ENCODE peak calls at places on chromosome 7, in nine cellular contexts. B, A, E, X, N, G, Z, D and U are unnamed samples.

GRCh38 chr7:48089415-48089975 is 430 bp downstream of the UPP1 start:
- DNase-seq in B (no peak), A (peak), E (no peak), X (peak), N (peak), G (no peak), Z (peak), D (peak), U (no peak)

GRCh38 chr7:32892521-32893224 is 1.1 kb upstream of the KBTBD2 start:
- DNase-seq in B (peak), A (peak), E (no peak), X (peak), N (peak), G (peak), Z (peak), D (peak), U (peak)

GRCh38 chr7:42618649-42619315 is 293.1 kb downstream of the C7orf25 start:
- DNase-seq in B (no peak), A (no peak), E (no peak), X (no peak), N (no peak), G (no peak), Z (no peak), D (no peak), U (no peak)

GRCh38 chr7:20030915-20031362 is 186.2 kb downstream of the MACC1 start:
- DNase-seq in B (no peak), A (no peak), E (peak), X (no peak), N (no peak), G (no peak), Z (peak), D (peak), U (no peak)

GRCh38 chr7:140342732-140343514 is 55.4 kb downstream of the SLC37A3 start:
- DNase-seq in B (peak), A (peak), E (no peak), X (peak), N (peak), G (no peak), Z (peak), D (peak), U (peak)

GRCh38 chr7:75695036-75695435 is 43.7 kb downstream of the HIP1 start:
- DNase-seq in B (no peak), A (no peak), E (no peak), X (no peak), N (peak), G (no peak), Z (no peak), D (no peak), U (no peak)

GRCh38 chr7:96016056-96016455 is 243.7 kb downstream of the DYNC1I1 start:
- DNase-seq in B (no peak), A (no peak), E (no peak), X (no peak), N (no peak), G (no peak), Z (no peak), D (peak), U (no peak)

GRCh38 chr7:151671514-151671913 is 151.8 kb upstream of the RHEB start:
- DNase-seq in B (no peak), A (no peak), E (no peak), X (peak), N (no peak), G (no peak), Z (peak), D (no peak), U (no peak)

DNA sequence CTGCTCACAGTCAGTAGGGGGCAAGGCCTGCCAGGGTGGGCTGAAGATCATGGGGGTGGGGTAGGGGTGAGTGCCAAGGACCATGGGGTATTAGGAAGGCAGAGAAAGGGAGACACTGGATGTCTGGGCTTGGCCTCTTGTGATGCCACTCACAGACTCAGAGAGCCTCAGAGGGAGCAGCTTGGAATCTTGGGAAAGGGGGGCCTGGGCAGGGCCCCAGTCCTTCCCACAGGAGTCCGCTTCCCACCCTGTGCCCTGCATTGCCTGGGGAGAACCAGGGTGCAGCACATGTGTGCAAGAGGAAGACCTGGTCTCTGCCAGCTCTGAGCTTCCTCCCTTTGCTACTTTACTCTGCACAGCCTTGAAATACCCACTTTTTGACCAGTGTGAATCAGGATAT is 4.3 kb downstream of the ADCY1 start:
- DNase-seq in B (no peak), A (no peak), E (no peak), X (no peak), N (peak), G (no peak), Z (no peak), D (no peak), U (no peak)
- H3K27ac ChIP-seq in B (no peak), A (no peak), E (no peak), X (no peak), N (no peak), G (no peak), Z (no peak), D (no peak), U (no peak)

GRCh38 chr7:142554555-142555532 is 194.4 kb upstream of the PRSS1 start:
- DNase-seq in B (no peak), A (no peak), E (no peak), X (no peak), N (no peak), G (no peak), Z (peak), D (peak), U (no peak)
- H3K27ac ChIP-seq in B (no peak), A (no peak), E (peak), X (no peak), N (no peak), G (no peak), Z (peak), D (no peak), U (no peak)

GRCh38 chr7:132420527-132420926 is 155.7 kb downstream of the PLXNA4 start:
- DNase-seq in B (no peak), A (no peak), E (no peak), X (no peak), N (no peak), G (peak), Z (peak), D (no peak), U (no peak)

GRCh38 chr7:132419538-132419937 is 156.7 kb downstream of the PLXNA4 start:
- DNase-seq in B (no peak), A (no peak), E (no peak), X (no peak), N (no peak), G (no peak), Z (peak), D (no peak), U (no peak)

GRCh38 chr7:132417037-132417906 is 159.0 kb downstream of the PLXNA4 start:
- DNase-seq in B (no peak), A (no peak), E (no peak), X (no peak), N (no peak), G (no peak), Z (peak), D (no peak), U (no peak)

GRCh38 chr7:132416395-132416794 is 159.9 kb downstream of the PLXNA4 start:
- DNase-seq in B (no peak), A (no peak), E (no peak), X (no peak), N (no peak), G (no peak), Z (no peak), D (no peak), U (no peak)

GRCh38 chr7:132418840-132419239 is 157.4 kb downstream of the PLXNA4 start:
- DNase-seq in B (no peak), A (no peak), E (no peak), X (no peak), N (no peak), G (no peak), Z (no peak), D (no peak), U (no peak)
- H3K27ac ChIP-seq in B (no peak), A (no peak), E (no peak), X (peak), N (no peak), G (no peak), Z (no peak), D (no peak), U (peak)

GRCh38 chr7:2512179-2512644 is 7.4 kb upstream of the LFNG start:
- DNase-seq in B (peak), A (peak), E (no peak), X (no peak), N (no peak), G (no peak), Z (no peak), D (peak), U (peak)

GRCh38 chr7:2512713-2513112 is 6.9 kb upstream of the LFNG start:
- DNase-seq in B (no peak), A (no peak), E (no peak), X (no peak), N (no peak), G (no peak), Z (no peak), D (no peak), U (no peak)

GRCh38 chr7:2511769-2512168 is 7.8 kb upstream of the LFNG start:
- DNase-seq in B (no peak), A (no peak), E (no peak), X (no peak), N (no peak), G (no peak), Z (no peak), D (no peak), U (no peak)

GRCh38 chr7:2510130-2510776 is 9.3 kb upstream of the LFNG start:
- DNase-seq in B (no peak), A (no peak), E (no peak), X (no peak), N (no peak), G (no peak), Z (no peak), D (no peak), U (no peak)

GRCh38 chr7:2510909-2511768 is 8.4 kb upstream of the LFNG start:
- DNase-seq in B (peak), A (peak), E (no peak), X (no peak), N (no peak), G (no peak), Z (no peak), D (no peak), U (no peak)
- H3K27ac ChIP-seq in B (peak), A (peak), E (no peak), X (peak), N (peak), G (peak), Z (no peak), D (no peak), U (peak)

DNA sequence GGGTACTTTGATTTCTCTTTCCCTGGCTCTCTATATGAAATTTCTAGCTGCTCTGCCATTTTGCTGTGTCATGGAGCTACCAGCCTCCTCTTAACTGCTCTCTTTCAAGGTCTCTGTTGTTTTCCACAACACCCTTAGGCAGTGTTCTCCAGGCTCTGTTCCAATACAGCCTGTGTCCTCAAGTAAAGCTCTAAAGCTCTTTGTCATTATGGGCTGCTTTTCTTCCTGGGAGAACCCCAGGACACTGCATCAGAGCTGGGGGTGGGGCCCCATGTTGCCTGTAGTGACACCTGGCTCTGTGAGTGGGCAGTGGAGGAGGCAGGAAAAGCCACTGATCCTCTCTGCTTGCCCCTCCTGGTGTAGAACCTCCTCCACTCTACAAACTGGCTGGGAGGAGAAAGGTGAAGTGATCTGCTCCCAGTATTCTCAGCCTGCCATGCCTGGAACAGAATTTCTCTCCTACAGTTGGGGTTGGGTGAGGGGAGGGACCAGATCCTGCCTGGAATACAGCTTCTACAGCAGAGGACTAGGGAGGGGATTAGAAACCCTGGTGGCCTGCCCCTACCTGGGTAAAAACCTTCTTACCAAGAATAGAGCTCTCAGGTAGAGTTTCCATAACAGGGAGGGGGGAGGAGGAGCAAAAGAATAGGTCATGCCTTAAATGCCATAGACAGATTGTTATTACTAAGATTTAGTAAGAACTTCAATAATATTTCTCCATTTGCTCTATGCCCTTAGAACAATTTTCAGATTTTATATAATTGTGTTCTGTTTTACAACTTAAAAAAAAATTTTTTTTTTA is 33.7 kb upstream of the TSPAN33 start:
- DNase-seq in B (no peak), A (no peak), E (no peak), X (no peak), N (no peak), G (no peak), Z (no peak), D (no peak), U (no peak)
- H3K27ac ChIP-seq in B (no peak), A (no peak), E (no peak), X (no peak), N (no peak), G (no peak), Z (no peak), D (no peak), U (no peak)

GRCh38 chr7:120989571-120990220 is 1.2 kb downstream of the CPED1 start:
- DNase-seq in B (no peak), A (no peak), E (no peak), X (peak), N (peak), G (peak), Z (peak), D (peak), U (peak)
- H3K27ac ChIP-seq in B (no peak), A (peak), E (peak), X (peak), N (peak), G (peak), Z (peak), D (peak), U (peak)

GRCh38 chr7:110372685-110373084 is 718.2 kb upstream of the LRRN3 start:
- DNase-seq in B (no peak), A (no peak), E (no peak), X (no peak), N (no peak), G (no peak), Z (no peak), D (no peak), U (no peak)

GRCh38 chr7:110375068-110375467 is 715.9 kb upstream of the LRRN3 start:
- DNase-seq in B (no peak), A (no peak), E (no peak), X (no peak), N (no peak), G (no peak), Z (no peak), D (no peak), U (no peak)

GRCh38 chr7:110371709-110372108 is 719.2 kb upstream of the LRRN3 start:
- DNase-seq in B (no peak), A (no peak), E (no peak), X (no peak), N (no peak), G (no peak), Z (no peak), D (no peak), U (no peak)

GRCh38 chr7:110373514-110374258 is 717.2 kb upstream of the LRRN3 start:
- DNase-seq in B (no peak), A (no peak), E (peak), X (no peak), N (no peak), G (no peak), Z (peak), D (no peak), U (no peak)
- H3K27ac ChIP-seq in B (no peak), A (no peak), E (peak), X (no peak), N (no peak), G (no peak), Z (no peak), D (no peak), U (no peak)

GRCh38 chr7:93053209-93053945 is 64.4 kb downstream of the SAMD9 start:
- DNase-seq in B (no peak), A (no peak), E (no peak), X (no peak), N (no peak), G (no peak), Z (no peak), D (no peak), U (no peak)
- H3K27ac ChIP-seq in B (no peak), A (peak), E (no peak), X (no peak), N (no peak), G (no peak), Z (no peak), D (no peak), U (no peak)

GRCh38 chr7:117810642-117811512 is 62.4 kb downstream of the CTTNBP2 start:
- DNase-seq in B (no peak), A (no peak), E (no peak), X (no peak), N (no peak), G (no peak), Z (peak), D (peak), U (no peak)
- H3K27ac ChIP-seq in B (no peak), A (no peak), E (peak), X (no peak), N (no peak), G (no peak), Z (peak), D (no peak), U (no peak)

DNA sequence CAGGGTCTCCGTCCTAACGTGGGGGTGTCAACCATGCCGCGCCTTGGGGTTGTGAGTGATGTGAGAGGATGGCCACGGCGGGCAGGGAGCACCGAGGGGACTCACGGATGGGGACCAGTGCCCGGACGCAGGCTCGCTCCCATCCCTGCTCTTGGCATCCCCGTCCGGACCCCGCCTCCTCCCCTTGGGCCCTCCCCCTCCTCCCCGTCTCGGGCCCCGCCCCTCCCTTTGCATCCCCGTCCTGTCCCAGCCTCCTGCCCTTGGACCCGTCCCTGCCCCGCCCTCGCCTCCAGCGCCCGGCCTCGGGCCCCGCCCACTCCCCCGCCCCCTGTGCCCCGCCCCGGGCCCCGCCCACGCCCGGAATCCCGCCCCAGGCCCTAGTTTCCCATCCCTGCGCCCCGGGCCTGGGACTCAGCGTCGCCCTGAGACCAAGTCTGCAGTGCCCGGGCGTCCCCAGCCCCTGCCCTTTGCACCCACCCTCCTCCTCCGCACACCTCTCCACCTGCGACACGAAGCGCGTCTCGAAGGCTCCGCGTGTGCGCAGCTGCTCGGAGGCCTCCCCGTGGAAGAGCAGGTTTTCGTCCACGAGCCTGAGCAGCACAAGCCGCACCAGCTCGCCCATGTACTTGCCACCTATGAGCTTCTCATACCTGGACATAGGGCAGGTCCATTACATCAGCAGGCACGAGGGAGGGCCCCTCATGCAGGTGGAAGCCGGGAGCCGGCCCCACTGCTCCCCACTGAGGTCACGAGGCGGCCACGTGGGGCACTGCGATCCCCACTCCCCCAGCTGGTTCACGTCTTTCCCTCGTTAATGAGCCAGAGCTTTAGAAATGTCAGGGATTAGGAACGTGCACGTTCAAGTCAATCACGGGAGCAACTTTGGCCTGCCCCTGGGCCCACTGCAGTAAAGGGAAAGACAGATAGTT is 5.1 kb upstream of the MYL7 start:
- DNase-seq in B (peak), A (peak), E (no peak), X (peak), N (peak), G (peak), Z (peak), D (peak), U (peak)
- H3K27ac ChIP-seq in B (no peak), A (no peak), E (no peak), X (no peak), N (peak), G (peak), Z (no peak), D (no peak), U (no peak)